ENCODE peak calls at places on chromosome 16, in four cellular contexts. M is astrocyte of the cerebellum, C is tibial artery, S is AG04449. W is an unnamed sample.

GRCh38 chr16:25886598-25886997 is 194.8 kb downstream of the HS3ST4 start:
- DNase-seq in M (no peak), C (no peak), S (no peak), W (no peak)

GRCh38 chr16:29023279-29024278 is 38.7 kb downstream of the LAT start:
- DNase-seq in C (no peak), M (no peak), S (no peak), W (no peak)

GRCh38 chr16:89014611-89015230 is 37.7 kb upstream of the CBFA2T3 start:
- DNase-seq in S (no peak), C (no peak), M (no peak), W (no peak)

GRCh38 chr16:22262460-22262859 is 34.7 kb upstream of the POLR3E start:
- DNase-seq in S (no peak), C (no peak), M (no peak), W (no peak)

GRCh38 chr16:23975293-23975692 is 139.5 kb downstream of the PRKCB start:
- DNase-seq in M (no peak), S (no peak), C (no peak), W (no peak)

GRCh38 chr16:30953511-30954124 is 3.9 kb upstream of the SETD1A start:
- DNase-seq in M (peak), C (no peak), S (no peak), W (peak)

GRCh38 chr16:11032922-11033291 is 88.5 kb downstream of the CLEC16A start:
- DNase-seq in S (no peak), M (no peak), C (peak), W (no peak)

GRCh38 chr16:50740747-50741146 is 1.1 kb upstream of the CYLD start:
- DNase-seq in C (no peak), M (no peak), S (no peak), W (no peak)

GRCh38 chr16:21162661-21163151 is 4.2 kb downstream of the LDAF1 start:
- DNase-seq in C (peak), S (no peak), M (peak), W (no peak)

GRCh38 chr16:84885024-84885910 is 65.5 kb downstream of the CRISPLD2 start:
- DNase-seq in C (no peak), M (no peak), S (no peak), W (no peak)

GRCh38 chr16:3087243-3087791 is 11.8 kb downstream of the ZSCAN10 start:
- DNase-seq in C (no peak), S (no peak), M (no peak), W (peak)
- TF ChIP-seq CTCF in C (no peak), S (no peak), M (peak), W (peak)

GRCh38 chr16:90020260-90020837 is 1.1 kb upstream of the DBNDD1 start:
- DNase-seq in S (no peak), M (no peak), C (no peak), W (no peak)

GRCh38 chr16:90019201-90019542 is at the start of gene DBNDD1:
- DNase-seq in S (no peak), C (no peak), M (no peak), W (no peak)

GRCh38 chr16:90018297-90019200 is 707 bp downstream of the DBNDD1 start:
- DNase-seq in M (no peak), C (no peak), S (no peak), W (no peak)

GRCh38 chr16:90020838-90021382 is 1.7 kb upstream of the DBNDD1 start:
- DNase-seq in S (no peak), M (no peak), C (no peak), W (no peak)

DNA sequence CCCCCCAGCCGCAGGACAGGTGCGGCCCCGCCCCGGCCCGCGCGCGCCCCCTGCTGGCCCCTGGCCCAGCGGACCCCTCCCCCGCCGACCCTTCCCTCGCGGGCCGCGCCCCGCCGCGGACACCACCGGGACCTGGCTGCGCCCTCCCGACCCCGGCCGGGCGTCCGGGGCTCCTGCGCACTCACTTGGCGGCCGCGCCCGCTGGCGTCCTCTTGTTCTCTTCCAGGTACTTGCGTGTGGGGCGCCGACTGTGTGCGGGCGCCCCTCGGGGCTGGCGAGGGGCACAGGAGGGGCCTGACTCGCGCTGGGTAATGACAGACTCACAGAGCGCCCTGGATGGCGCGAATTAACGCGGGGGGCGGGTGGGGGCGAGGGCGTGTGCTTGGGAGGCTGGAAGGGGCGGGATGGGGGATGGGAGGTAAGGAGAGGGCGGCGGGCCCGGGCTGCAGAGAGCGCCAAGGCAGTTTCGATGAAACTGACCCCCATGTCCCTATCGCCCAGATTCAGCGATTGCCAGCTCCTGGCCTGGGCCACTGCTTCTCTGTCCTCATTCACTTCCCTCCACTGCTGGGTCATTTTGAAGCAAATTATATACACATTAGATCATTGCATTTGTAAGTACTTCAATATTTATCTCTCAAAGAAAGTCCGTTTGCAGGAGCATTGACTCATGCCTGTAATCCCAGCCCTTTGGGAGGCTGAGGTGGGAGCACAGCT is 445 bp upstream of the DBNDD1 start:
- DNase-seq in S (no peak), C (no peak), M (peak), W (peak)
- TF ChIP-seq CTCF in S (peak), C (no peak), M (no peak), W (peak)

GRCh38 chr16:67662653-67663010 is 1.9 kb downstream of the PARD6A start:
- DNase-seq in S (no peak), C (no peak), M (no peak), W (no peak)

GRCh38 chr16:67663151-67663876 is 2.6 kb downstream of the PARD6A start:
- DNase-seq in C (no peak), S (no peak), M (no peak), W (no peak)

GRCh38 chr16:67664871-67665270 is 1.7 kb downstream of the ENKD1 start:
- DNase-seq in S (no peak), M (no peak), C (no peak), W (no peak)

GRCh38 chr16:67664258-67664657 is 2.3 kb downstream of the ENKD1 start:
- DNase-seq in M (no peak), C (no peak), S (no peak), W (no peak)

GRCh38 chr16:67663877-67664222 is 2.7 kb downstream of the ENKD1 start:
- DNase-seq in C (no peak), S (no peak), M (no peak), W (no peak)
- TF ChIP-seq CTCF in C (no peak), S (no peak), M (no peak), W (no peak)

GRCh38 chr16:77406680-77407079 is 28.2 kb downstream of the ADAMTS18 start:
- DNase-seq in C (no peak), M (no peak), S (no peak), W (no peak)
- TF ChIP-seq CTCF in C (no peak), M (no peak), S (peak), W (no peak)

GRCh38 chr16:1940273-1941161 is 2.5 kb downstream of the MSRB1 start:
- DNase-seq in S (no peak), C (no peak), M (no peak), W (no peak)

GRCh38 chr16:1941162-1941923 is 1.7 kb downstream of the MSRB1 start:
- DNase-seq in C (no peak), M (peak), S (no peak), W (no peak)

GRCh38 chr16:1941924-1942809 is 832 bp downstream of the MSRB1 start:
- DNase-seq in S (no peak), C (no peak), M (no peak), W (no peak)

GRCh38 chr16:1944612-1945199 is 1.7 kb upstream of the MSRB1 start:
- DNase-seq in S (no peak), M (no peak), C (no peak), W (no peak)

GRCh38 chr16:1942810-1943726 is at the start of gene MSRB1:
- DNase-seq in C (peak), S (peak), M (peak), W (peak)
- TF ChIP-seq CTCF in C (no peak), S (no peak), M (no peak), W (no peak)

GRCh38 chr16:54932737-54933254 is 2.1 kb downstream of the IRX5 start:
- DNase-seq in C (no peak), S (no peak), M (no peak), W (no peak)

GRCh38 chr16:54935411-54936085 is 4.9 kb downstream of the IRX5 start:
- DNase-seq in C (no peak), S (no peak), M (no peak), W (no peak)

GRCh38 chr16:54933281-54934150 is 2.9 kb downstream of the IRX5 start:
- DNase-seq in S (no peak), C (no peak), M (no peak), W (no peak)

GRCh38 chr16:54936086-54936978 is 5.7 kb downstream of the IRX5 start:
- DNase-seq in M (no peak), S (no peak), C (no peak), W (no peak)

GRCh38 chr16:54934536-54935410 is 4.1 kb downstream of the IRX5 start:
- DNase-seq in S (no peak), C (no peak), M (no peak), W (no peak)
- TF ChIP-seq CTCF in S (peak), C (no peak), M (peak), W (peak)